ENCODE peak calls at places on chromosomes 3 and 15, in nine cellular contexts. N is heart left ventricle, G is IMR-90, M is stomach, T is spleen, F is ovary, J is tibial nerve, O is endothelial cell of umbilical vein, R is A549. C is an unnamed sample. For H3K4me1, the result is how much of the 10 kb centered on the place peaks cover.

GRCh38 chr3:53996153-53996861 is 104.6 kb upstream of the SELENOK start:
- DNase-seq in N (no peak), G (no peak), M (no peak), T (no peak), F (no peak), J (no peak), O (no peak), R (no peak), C (no peak)

GRCh38 chr3:40404591-40405198 is 17.7 kb downstream of the ENTPD3 start:
- DNase-seq in N (no peak), G (no peak), M (no peak), T (no peak), F (no peak), J (no peak), O (no peak), R (no peak), C (no peak)

GRCh38 chr3:48047841-48048456 is 31.7 kb upstream of the MAP4 start:
- DNase-seq in N (no peak), G (peak), M (no peak), T (no peak), F (no peak), J (no peak), O (no peak), R (no peak), C (no peak)

GRCh38 chr15:48021336-48022086 is 99.3 kb upstream of the SLC24A5 start:
- DNase-seq in N (no peak), G (peak), M (no peak), T (no peak), F (no peak), J (no peak), O (no peak), R (no peak), C (no peak)

GRCh38 chr3:105584351-105584790 is 217.7 kb downstream of the ALCAM start:
- DNase-seq in N (no peak), G (no peak), M (no peak), T (no peak), F (no peak), J (no peak), O (no peak), R (no peak), C (no peak)

GRCh38 chr3:12301513-12301912 is 12.6 kb downstream of the PPARG start:
- DNase-seq in N (no peak), G (no peak), M (peak), T (no peak), F (no peak), J (no peak), O (no peak), R (no peak), C (no peak)

GRCh38 chr3:39990532-39990931 is 181.1 kb downstream of the MYRIP start:
- DNase-seq in N (no peak), G (peak), M (peak), T (no peak), F (no peak), J (no peak), O (peak), R (peak), C (no peak)

GRCh38 chr3:29822051-29822450 is 541.2 kb downstream of the RBMS3 start:
- DNase-seq in N (no peak), G (peak), M (no peak), T (no peak), F (no peak), J (no peak), O (peak), R (no peak), C (no peak)

GRCh38 chr15:90603893-90604292 is 74.2 kb downstream of the CRTC3 start:
- DNase-seq in N (no peak), G (no peak), M (peak), T (peak), F (no peak), J (no peak), O (peak), R (no peak), C (no peak)

GRCh38 chr3:110881069-110881468 is 190.5 kb upstream of the NECTIN3 start:
- DNase-seq in N (peak), G (peak), M (peak), T (no peak), F (peak), J (no peak), O (peak), R (no peak), C (peak)

GRCh38 chr15:31306426-31307269 is 20.0 kb upstream of the KLF13 start:
- DNase-seq in N (peak), G (no peak), M (peak), T (no peak), F (no peak), J (no peak), O (no peak), R (no peak), C (no peak)

GRCh38 chr3:57152150-57152549 is 13.0 kb downstream of the IL17RD start:
- DNase-seq in N (no peak), G (no peak), M (no peak), T (no peak), F (no peak), J (no peak), O (no peak), R (no peak), C (no peak)

GRCh38 chr15:27064080-27064479 is 93.1 kb downstream of the GABRG3 start:
- DNase-seq in N (no peak), G (no peak), M (no peak), T (no peak), F (no peak), J (no peak), O (no peak), R (no peak), C (no peak)

GRCh38 chr15:79673416-79674123 is 223.2 kb downstream of the MTHFS start:
- DNase-seq in N (no peak), G (peak), M (no peak), T (no peak), F (no peak), J (no peak), O (no peak), R (peak), C (no peak)

GRCh38 chr3:98095870-98096269 is 8.9 kb downstream of the OR5AC2 start:
- DNase-seq in N (no peak), G (no peak), M (no peak), T (no peak), F (no peak), J (no peak), O (no peak), R (no peak), C (no peak)

GRCh38 chr3:20123121-20123652 is 62.8 kb downstream of the SGO1 start:
- DNase-seq in N (no peak), G (no peak), M (no peak), T (no peak), F (no peak), J (no peak), O (no peak), R (no peak), C (no peak)

GRCh38 chr3:156628095-156628690 is 46.2 kb upstream of the TIPARP start:
- DNase-seq in N (no peak), G (peak), M (no peak), T (no peak), F (no peak), J (no peak), O (no peak), R (no peak), C (no peak)

GRCh38 chr3:57942366-57942765 is 65.9 kb upstream of the FLNB start:
- DNase-seq in N (no peak), G (no peak), M (no peak), T (no peak), F (no peak), J (no peak), O (no peak), R (no peak), C (no peak)

GRCh38 chr3:47578691-47579632 is at the start of gene CSPG5:
- DNase-seq in N (no peak), G (no peak), M (no peak), T (peak), F (peak), J (no peak), O (no peak), R (no peak), C (no peak)

GRCh38 chr3:76034652-76035051 is 249.3 kb upstream of the ZNF717 start:
- DNase-seq in N (no peak), G (no peak), M (no peak), T (no peak), F (no peak), J (no peak), O (no peak), R (no peak), C (no peak)

GRCh38 chr3:170040283-170040907 is 2.6 kb downstream of the GPR160 start:
- DNase-seq in N (no peak), G (no peak), M (no peak), T (no peak), F (no peak), J (no peak), O (no peak), R (no peak), C (no peak)

GRCh38 chr3:135213213-135213612 is 418.2 kb downstream of the EPHB1 start:
- DNase-seq in N (no peak), G (no peak), M (no peak), T (no peak), F (no peak), J (no peak), O (no peak), R (no peak), C (no peak)

GRCh38 chr15:42919308-42919707 is 1.3 kb downstream of the TTBK2 start:
- DNase-seq in N (no peak), G (peak), M (no peak), T (no peak), F (no peak), J (no peak), O (no peak), R (no peak), C (no peak)

GRCh38 chr15:42919794-42920280 is 741 bp downstream of the TTBK2 start:
- DNase-seq in N (no peak), G (peak), M (no peak), T (no peak), F (no peak), J (no peak), O (peak), R (no peak), C (peak)

GRCh38 chr15:42921049-42921731 is 612 bp upstream of the TTBK2 start:
- DNase-seq in N (peak), G (peak), M (peak), T (peak), F (peak), J (no peak), O (peak), R (no peak), C (peak)

GRCh38 chr15:42918047-42918446 is 2.5 kb downstream of the TTBK2 start:
- DNase-seq in N (no peak), G (no peak), M (no peak), T (no peak), F (no peak), J (no peak), O (no peak), R (no peak), C (no peak)

GRCh38 chr15:42920281-42921048 is at the start of gene TTBK2:
- DNase-seq in N (peak), G (peak), M (peak), T (peak), F (peak), J (peak), O (peak), R (peak), C (peak)
- TF ChIP-seq POLR2A in N (peak), G (no peak), M (no peak), T (no peak), F (peak), J (peak), O (no peak), R (peak), C (peak)

GRCh38 chr3:9406856-9407626 is 9.6 kb downstream of the SETD5 start:
- DNase-seq in N (no peak), G (no peak), M (no peak), T (no peak), F (no peak), J (no peak), O (no peak), R (no peak), C (no peak)

GRCh38 chr3:9403463-9403862 is 6.0 kb downstream of the SETD5 start:
- DNase-seq in N (no peak), G (no peak), M (no peak), T (no peak), F (no peak), J (no peak), O (no peak), R (no peak), C (no peak)

GRCh38 chr3:9402410-9403228 is 5.2 kb downstream of the SETD5 start:
- DNase-seq in N (peak), G (peak), M (peak), T (no peak), F (peak), J (no peak), O (no peak), R (no peak), C (peak)

GRCh38 chr3:9405756-9406155 is 8.3 kb downstream of the SETD5 start:
- DNase-seq in N (no peak), G (no peak), M (no peak), T (no peak), F (no peak), J (no peak), O (no peak), R (no peak), C (no peak)

GRCh38 chr3:9404680-9405079 is 7.3 kb downstream of the SETD5 start:
- DNase-seq in N (no peak), G (no peak), M (no peak), T (no peak), F (no peak), J (no peak), O (peak), R (no peak), C (no peak)
- H3K4me1 ChIP-seq in N (under half), G (under half), M (half or more), T (half or more), F (under half), J (half or more), O (under half), R (half or more), C (half or more)

GRCh38 chr3:186746008-186746407 is 28.8 kb downstream of the KNG1 start:
- DNase-seq in N (peak), G (peak), M (peak), T (no peak), F (no peak), J (no peak), O (peak), R (peak), C (peak)
- TF ChIP-seq POLR2A in N (no peak), G (no peak), M (no peak), T (no peak), F (no peak), J (no peak), O (no peak), R (peak), C (no peak)

DNA sequence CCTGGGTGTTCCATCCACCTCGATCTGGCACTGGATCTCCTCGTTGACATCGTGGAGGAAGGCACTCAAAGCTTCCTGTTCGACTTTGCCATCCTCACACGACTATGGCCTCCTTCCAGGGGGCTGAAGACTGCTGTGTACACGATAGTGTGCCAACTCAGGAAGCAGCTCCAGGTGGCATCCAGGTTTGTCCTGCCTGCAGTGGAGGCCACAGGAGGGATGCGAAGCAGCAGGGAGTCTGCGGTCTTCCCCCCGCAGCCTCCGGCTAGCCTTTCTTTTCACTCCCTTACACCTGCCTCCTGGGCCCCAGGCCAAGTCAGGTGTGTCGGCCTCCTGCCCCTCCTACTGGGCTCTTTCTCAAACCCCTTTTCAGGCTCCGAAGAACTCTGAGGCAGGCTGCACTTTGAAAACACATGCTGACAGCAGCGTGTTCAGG is 32.2 kb downstream of the SYNM start:
- DNase-seq in N (no peak), G (no peak), M (no peak), T (no peak), F (no peak), J (no peak), O (no peak), R (no peak), C (peak)
- H3K4me1 ChIP-seq in N (under half), G (under half), M (under half), T (under half), F (under half), J (under half), O (under half), R (under half), C (under half)

DNA sequence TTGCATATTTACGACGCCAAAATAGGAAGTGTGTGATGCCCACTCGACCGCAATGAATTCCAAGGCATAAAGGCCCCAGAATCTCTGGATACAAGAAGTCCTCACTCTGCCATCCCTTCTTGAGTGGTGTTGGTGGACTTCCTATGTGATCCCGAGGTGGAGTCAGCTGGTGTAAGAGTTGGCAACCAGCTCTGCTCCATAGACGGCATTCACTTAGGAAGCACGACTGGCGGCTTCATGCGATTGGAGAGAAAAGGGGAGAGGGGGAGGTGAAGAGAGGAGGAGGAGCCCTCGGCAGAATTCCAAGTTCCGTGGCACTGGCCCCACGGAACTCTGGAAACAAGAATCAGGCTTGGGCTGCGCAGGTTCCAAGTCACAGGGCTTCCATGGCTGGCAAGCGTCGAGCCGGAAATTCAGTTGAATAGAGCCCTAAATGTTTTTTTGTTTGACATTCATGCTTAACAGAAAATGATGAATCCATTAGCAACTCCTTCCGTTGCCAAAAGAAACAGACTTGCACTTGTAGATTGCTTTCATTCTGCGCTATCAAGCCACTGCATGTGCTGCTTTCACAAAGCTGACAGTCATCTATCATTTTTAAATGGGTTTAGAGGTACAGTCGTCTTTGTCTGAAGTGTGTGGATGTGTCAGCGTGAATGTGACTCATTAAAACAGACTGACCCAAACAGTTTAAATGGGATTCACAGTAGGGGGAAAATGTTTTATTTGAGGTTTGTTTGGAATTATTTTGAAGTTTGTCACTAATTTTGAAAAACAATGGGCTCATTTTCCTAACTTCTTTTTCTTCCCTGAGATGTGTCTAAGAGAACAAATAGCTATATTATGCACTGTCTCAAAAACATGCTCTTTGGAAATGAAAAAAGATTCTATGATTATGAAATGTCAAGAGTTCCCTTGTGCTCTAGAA is 428.3 kb upstream of the ATP11B start:
- DNase-seq in N (no peak), G (no peak), M (peak), T (no peak), F (no peak), J (peak), O (peak), R (no peak), C (no peak)
- TF ChIP-seq POLR2A in N (no peak), G (no peak), M (no peak), T (no peak), F (no peak), J (no peak), O (peak), R (no peak), C (no peak)

GRCh38 chr3:149641011-149641728 is 16.7 kb downstream of the WWTR1 start:
- DNase-seq in N (no peak), G (no peak), M (no peak), T (no peak), F (no peak), J (no peak), O (no peak), R (no peak), C (no peak)
- H3K4me1 ChIP-seq in N (under half), G (under half), M (half or more), T (under half), F (under half), J (half or more), O (under half), R (under half), C (under half)

GRCh38 chr15:32717290-32718081 is at the start of gene GREM1:
- DNase-seq in N (no peak), G (peak), M (no peak), T (no peak), F (no peak), J (no peak), O (no peak), R (no peak), C (no peak)
- TF ChIP-seq POLR2A in N (no peak), G (peak), M (no peak), T (no peak), F (no peak), J (no peak), O (no peak), R (peak), C (no peak)

GRCh38 chr15:74429784-74430141 is 4.0 kb downstream of the SEMA7A start:
- DNase-seq in N (no peak), G (no peak), M (no peak), T (no peak), F (no peak), J (no peak), O (no peak), R (no peak), C (no peak)

GRCh38 chr15:74428970-74429783 is 4.6 kb downstream of the SEMA7A start:
- DNase-seq in N (no peak), G (no peak), M (no peak), T (no peak), F (no peak), J (no peak), O (no peak), R (no peak), C (no peak)

GRCh38 chr15:74426404-74427281 is 7.1 kb downstream of the SEMA7A start:
- DNase-seq in N (no peak), G (no peak), M (no peak), T (no peak), F (no peak), J (no peak), O (no peak), R (no peak), C (no peak)

GRCh38 chr15:74427607-74428441 is 5.9 kb downstream of the SEMA7A start:
- DNase-seq in N (no peak), G (no peak), M (no peak), T (no peak), F (peak), J (no peak), O (no peak), R (no peak), C (no peak)

GRCh38 chr15:74428442-74428787 is 5.3 kb downstream of the SEMA7A start:
- DNase-seq in N (no peak), G (no peak), M (no peak), T (no peak), F (no peak), J (no peak), O (no peak), R (no peak), C (no peak)
- H3K4me1 ChIP-seq in N (under half), G (under half), M (under half), T (half or more), F (under half), J (half or more), O (under half), R (under half), C (under half)

GRCh38 chr3:197260491-197261163 is 37.8 kb downstream of the DLG1 start:
- DNase-seq in N (no peak), G (no peak), M (no peak), T (no peak), F (no peak), J (no peak), O (no peak), R (no peak), C (no peak)
- TF ChIP-seq POLR2A in N (no peak), G (no peak), M (no peak), T (no peak), F (no peak), J (no peak), O (no peak), R (no peak), C (no peak)